ENCODE peak calls at places on chromosomes 1 and 21, in six cellular contexts. C is K562, M is SK-N-SH, X is HepG2, F is GM12878, E is H1. S is an unnamed sample.

GRCh38 chr1:161115132-161115711 is 2.6 kb downstream of the PFDN2 start:
- DNase-seq in C (no peak), E (no peak), M (no peak), F (no peak), X (peak), S (peak)

GRCh38 chr1:224859651-224860050 is 69.8 kb upstream of the DNAH14 start:
- DNase-seq in F (no peak), E (no peak), X (no peak), C (no peak), M (no peak), S (no peak)

GRCh38 chr21:46111193-46111571 is 13.3 kb downstream of the COL6A2 start:
- DNase-seq in E (no peak), M (peak), C (no peak), X (no peak), F (no peak), S (no peak)

GRCh38 chr1:211697356-211697755 is 21.9 kb upstream of the NEK2 start:
- DNase-seq in E (no peak), C (no peak), X (no peak), F (peak), M (no peak), S (no peak)

GRCh38 chr1:200380589-200381021 is 29.2 kb downstream of the ZNF281 start:
- DNase-seq in F (peak), C (no peak), E (no peak), M (no peak), X (peak), S (no peak)

GRCh38 chr1:182111496-182111895 is 50.0 kb upstream of the ZNF648 start:
- DNase-seq in X (no peak), M (no peak), C (no peak), F (no peak), E (no peak), S (no peak)

GRCh38 chr1:10950316-10951172 is 61.9 kb upstream of the TARDBP start:
- DNase-seq in M (peak), E (no peak), X (no peak), F (no peak), C (no peak), S (no peak)

GRCh38 chr1:222182641-222183040 is 365.3 kb downstream of the HHIPL2 start:
- DNase-seq in E (no peak), F (no peak), X (no peak), M (no peak), C (no peak), S (no peak)

GRCh38 chr1:21174638-21175323 is 1.9 kb downstream of the EIF4G3 start:
- DNase-seq in E (no peak), M (no peak), X (peak), F (no peak), C (no peak), S (no peak)

GRCh38 chr1:228860911-228861829 is 125.9 kb downstream of the RHOU start:
- DNase-seq in C (no peak), M (no peak), X (peak), E (no peak), F (peak), S (no peak)

GRCh38 chr1:69915347-69915746 is 290.0 kb downstream of the LRRC40 start:
- DNase-seq in E (no peak), M (no peak), X (no peak), F (no peak), C (no peak), S (no peak)

GRCh38 chr1:172399369-172400072 is 21.0 kb upstream of the C1orf105 start:
- DNase-seq in X (peak), M (peak), F (no peak), C (peak), E (no peak), S (no peak)

GRCh38 chr1:161885013-161885412 is 118.9 kb downstream of the ATF6 start:
- DNase-seq in F (no peak), M (no peak), X (no peak), C (no peak), E (no peak), S (no peak)

GRCh38 chr1:156629825-156630449 is 10.7 kb downstream of the HAPLN2 start:
- DNase-seq in F (no peak), X (no peak), M (no peak), E (no peak), C (no peak), S (no peak)

GRCh38 chr21:45579383-45580180 is 37.3 kb upstream of the SLC19A1 start:
- DNase-seq in C (no peak), F (no peak), E (no peak), X (no peak), M (peak), S (no peak)

GRCh38 chr1:24535021-24535424 is 20.9 kb upstream of the NCMAP start:
- DNase-seq in C (no peak), M (no peak), F (no peak), E (no peak), X (no peak), S (no peak)

GRCh38 chr1:40140211-40140709 is 20.9 kb upstream of the RLF start:
- DNase-seq in F (no peak), C (no peak), E (no peak), X (no peak), M (no peak), S (no peak)

GRCh38 chr1:89670168-89670567 is 37.2 kb downstream of the LRRC8C start:
- DNase-seq in M (no peak), C (no peak), X (no peak), E (no peak), F (peak), S (no peak)

GRCh38 chr21:35052786-35053185 is 3.7 kb upstream of the RUNX1 start:
- DNase-seq in M (no peak), F (no peak), X (no peak), E (no peak), C (no peak), S (no peak)

GRCh38 chr1:21680918-21681317 is 11.8 kb upstream of the RAP1GAP start:
- DNase-seq in E (no peak), F (no peak), X (no peak), M (no peak), C (no peak), S (no peak)

DNA sequence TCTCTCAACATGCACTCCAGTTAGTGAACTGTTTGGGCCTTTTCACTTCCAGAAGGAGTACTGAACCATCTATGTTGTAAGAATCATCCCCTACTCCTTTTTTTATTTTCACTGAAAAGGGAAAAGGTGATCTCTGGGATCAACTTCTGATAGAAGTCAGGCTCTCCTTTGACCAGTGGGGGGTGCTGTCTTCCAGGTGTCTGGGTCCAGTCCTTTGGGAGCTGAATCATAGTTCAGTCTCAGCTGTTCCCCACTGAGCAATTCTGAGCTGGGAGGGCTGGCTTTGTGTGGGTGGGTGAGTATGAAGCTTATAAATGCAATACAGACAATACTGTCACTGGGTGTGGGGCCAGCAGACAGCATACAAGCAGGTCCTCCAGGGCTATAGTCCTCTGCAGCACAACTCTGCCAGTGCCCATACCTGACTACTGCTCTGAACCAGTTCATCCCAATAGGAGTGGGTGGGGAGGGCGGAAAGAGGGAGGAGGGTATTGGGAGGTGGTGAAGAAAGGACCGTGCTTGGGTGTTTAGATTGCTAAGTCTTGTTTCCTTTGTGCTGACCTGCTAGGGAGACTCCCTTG is 12.5 kb upstream of the SARS1 start:
- DNase-seq in X (peak), E (no peak), C (peak), M (peak), F (no peak), S (no peak)
- TF ChIP-seq GABPA in X (no peak), E (no peak), C (no peak), M (no peak), F (no peak), S (no peak)

GRCh38 chr1:83970802-83971201 is 28.1 kb downstream of the TTLL7 start:
- DNase-seq in M (no peak), C (no peak), E (peak), F (no peak), X (no peak), S (no peak)
- TF ChIP-seq GABPA in M (no peak), C (no peak), E (no peak), F (no peak), X (no peak), S (no peak)

GRCh38 chr1:239387304-239388231 is 1.2 kb downstream of the CHRM3 start:
- DNase-seq in E (no peak), M (peak), F (no peak), X (no peak), C (no peak), S (no peak)
- TF ChIP-seq GABPA in E (peak), M (no peak), F (no peak), X (no peak), C (no peak), S (no peak)

GRCh38 chr1:154466136-154466665 is 35.8 kb upstream of the TDRD10 start:
- DNase-seq in X (no peak), M (no peak), F (no peak), E (no peak), C (no peak), S (no peak)
- TF ChIP-seq GABPA in X (no peak), M (no peak), F (no peak), E (no peak), C (no peak), S (no peak)

GRCh38 chr1:53689223-53689622 is 49.7 kb downstream of the GLIS1 start:
- DNase-seq in X (no peak), E (no peak), F (no peak), M (no peak), C (no peak), S (no peak)
- TF ChIP-seq GABPA in X (no peak), E (no peak), F (no peak), M (no peak), C (no peak), S (no peak)

GRCh38 chr1:246600579-246600978 is 34.3 kb downstream of the CNST start:
- DNase-seq in M (no peak), C (no peak), X (no peak), F (no peak), E (no peak), S (no peak)
- TF ChIP-seq GABPA in M (no peak), C (no peak), X (no peak), F (no peak), E (no peak), S (no peak)

DNA sequence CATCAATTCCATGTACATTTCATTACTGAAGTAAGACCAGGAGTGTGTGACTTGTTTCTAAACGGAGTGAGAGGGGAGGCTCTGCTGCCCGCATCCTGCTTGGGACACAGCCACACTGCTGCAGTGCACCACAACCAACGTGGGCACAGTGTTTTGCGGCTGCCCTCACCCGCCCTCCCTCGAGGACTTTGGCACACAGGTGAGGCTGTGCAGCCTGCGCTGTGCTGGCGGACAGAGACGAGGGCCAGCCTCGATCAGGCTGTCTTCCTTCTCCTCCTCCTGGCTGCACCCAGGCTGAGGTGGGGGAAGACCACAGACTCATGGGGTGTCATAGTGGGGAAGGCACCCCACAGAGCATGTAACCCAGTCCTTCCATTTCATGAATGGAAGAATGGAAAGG is 31.0 kb upstream of the H6PD start:
- DNase-seq in X (no peak), C (no peak), M (no peak), E (no peak), F (no peak), S (no peak)
- TF ChIP-seq GABPA in X (no peak), C (no peak), M (no peak), E (no peak), F (no peak), S (no peak)

GRCh38 chr1:93437976-93438605 is 9.8 kb upstream of the FNBP1L start:
- DNase-seq in X (peak), C (peak), M (peak), F (no peak), E (no peak), S (no peak)
- TF ChIP-seq GABPA in X (no peak), C (no peak), M (no peak), F (no peak), E (no peak), S (no peak)

S was measured in HL-60.